ENCODE peak calls at places on chromosomes 6 and 20, in six cellular contexts. C is thoracic aorta, I is lower leg skin, J is HCT116, O is fibroblast of lung, L is testis. W is an unnamed sample.

GRCh38 chr6:90478278-90478677 is 108.6 kb downstream of the MAP3K7 start:
- DNase-seq in O (no peak), L (no peak), C (no peak), J (no peak), I (no peak), W (no peak)

GRCh38 chr6:1322725-1323219 is 10.9 kb downstream of the FOXQ1 start:
- DNase-seq in O (peak; percentile 89), J (no peak), L (no peak), C (no peak), I (no peak), W (no peak)

GRCh38 chr20:51668932-51669331 is 99.3 kb downstream of the ATP9A start:
- DNase-seq in C (no peak), O (no peak), L (no peak), I (no peak), J (no peak), W (no peak)

GRCh38 chr20:41080866-41081265 is 52.2 kb downstream of the TOP1 start:
- DNase-seq in L (no peak), I (no peak), O (peak; percentile 36), J (no peak), C (no peak), W (no peak)

GRCh38 chr6:1801401-1801800 is 191.7 kb downstream of the FOXC1 start:
- DNase-seq in O (no peak), L (no peak), J (no peak), C (no peak), I (no peak), W (no peak)

GRCh38 chr6:146770965-146771735 is 172.4 kb downstream of the ADGB start:
- DNase-seq in L (peak; percentile 50), C (no peak), O (no peak), I (peak; percentile 56), J (no peak), W (no peak)

GRCh38 chr6:117448732-117449131 is 23.0 kb upstream of the ROS1 start:
- DNase-seq in L (no peak), J (no peak), C (no peak), I (no peak), O (peak; percentile 89), W (peak; percentile 82)

GRCh38 chr20:57838670-57839142 is 128.9 kb upstream of the PMEPA1 start:
- DNase-seq in O (no peak), I (no peak), C (no peak), L (no peak), J (no peak), W (peak; percentile 80)

GRCh38 chr6:95545691-95546090 is 31.6 kb upstream of the MANEA start:
- DNase-seq in O (no peak), C (no peak), I (no peak), L (no peak), J (no peak), W (no peak)

GRCh38 chr20:40218296-40218955 is 470.6 kb downstream of the MAFB start:
- DNase-seq in J (no peak), C (no peak), I (no peak), O (no peak), L (no peak), W (no peak)

GRCh38 chr20:25142435-25142834 is 53.1 kb upstream of the ENTPD6 start:
- DNase-seq in O (no peak), J (no peak), L (no peak), C (no peak), I (no peak), W (no peak)

GRCh38 chr6:150200428-150201105 is 57.7 kb downstream of the PPP1R14C start:
- DNase-seq in O (no peak), I (peak; percentile 37), J (no peak), L (no peak), C (no peak), W (no peak)

GRCh38 chr20:17849111-17849900 is 119.3 kb downstream of the SNX5 start:
- DNase-seq in J (no peak), C (no peak), I (no peak), O (no peak), L (no peak), W (no peak)

GRCh38 chr6:112243861-112244415 is 10.4 kb downstream of the LAMA4 start:
- DNase-seq in I (no peak), J (no peak), L (no peak), C (no peak), O (no peak), W (no peak)

DNA sequence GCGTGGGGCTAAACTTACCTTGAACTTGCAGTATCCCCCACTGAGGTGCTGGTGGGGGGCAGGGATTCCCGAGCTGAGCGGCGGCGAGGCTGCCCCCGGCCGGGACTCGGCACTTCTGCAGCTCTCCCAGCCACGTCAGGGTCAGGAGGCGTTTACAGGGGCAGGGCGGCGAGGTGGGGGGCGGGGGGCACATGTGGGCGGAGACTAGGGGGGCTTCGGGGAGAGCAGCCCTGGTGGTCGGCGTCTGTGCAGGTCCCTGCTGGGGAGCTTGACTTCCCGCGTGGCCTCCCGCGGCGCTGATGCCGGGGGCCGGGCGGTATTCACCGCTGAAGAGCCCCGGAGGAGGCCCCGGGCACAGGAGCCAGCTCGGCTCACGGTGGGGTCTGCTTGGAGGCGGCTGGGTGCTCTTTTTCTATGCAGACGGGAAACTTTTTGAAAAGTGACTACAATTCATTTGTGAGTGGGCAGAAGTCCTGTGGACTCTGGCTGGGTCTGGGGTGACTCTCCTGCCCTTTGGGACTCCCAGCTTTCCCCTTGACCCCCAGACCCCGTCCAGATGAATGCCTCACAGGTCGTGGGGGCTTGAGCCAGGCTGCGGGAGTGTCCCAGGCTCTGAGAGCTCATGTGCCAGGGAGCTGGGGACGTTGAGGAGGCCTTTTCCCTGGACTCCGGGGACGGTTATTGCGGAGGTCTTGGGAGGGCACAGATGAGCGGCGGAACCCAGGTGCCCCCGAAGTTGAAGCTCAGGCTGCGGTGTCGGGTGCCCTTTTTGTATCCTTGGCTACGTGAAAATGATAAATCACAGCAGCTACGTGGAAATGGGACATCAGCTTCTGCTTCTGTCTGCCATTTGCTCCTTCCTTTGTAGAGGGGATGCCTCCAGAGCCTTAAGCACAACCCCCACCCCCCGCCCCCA is 75.9 kb upstream of the GATA5 start:
- DNase-seq in C (no peak), J (no peak), O (no peak), L (no peak), I (no peak), W (no peak)
- H3K4me3 ChIP-seq in C (peak overlapping the region; percentile 75), J (no peak overlapping the region), O (no peak overlapping the region), L (peak overlapping the region; percentile 19), I (no peak overlapping the region), W (no peak overlapping the region)

GRCh38 chr6:7719364-7719763 is 6.5 kb upstream of the BMP6 start:
- DNase-seq in I (no peak), C (no peak), J (no peak), L (no peak), O (no peak), W (no peak)

GRCh38 chr6:7723041-7723447 is 2.9 kb upstream of the BMP6 start:
- DNase-seq in O (peak; percentile 79), J (peak; percentile 85), I (peak; percentile 85), C (no peak), L (peak; percentile 90), W (peak; percentile 67)

GRCh38 chr6:7720346-7720745 is 5.6 kb upstream of the BMP6 start:
- DNase-seq in L (no peak), J (no peak), I (no peak), C (no peak), O (no peak), W (no peak)

GRCh38 chr6:7723554-7723953 is 2.3 kb upstream of the BMP6 start:
- DNase-seq in O (no peak), I (no peak), J (no peak), L (no peak), C (no peak), W (no peak)

DNA sequence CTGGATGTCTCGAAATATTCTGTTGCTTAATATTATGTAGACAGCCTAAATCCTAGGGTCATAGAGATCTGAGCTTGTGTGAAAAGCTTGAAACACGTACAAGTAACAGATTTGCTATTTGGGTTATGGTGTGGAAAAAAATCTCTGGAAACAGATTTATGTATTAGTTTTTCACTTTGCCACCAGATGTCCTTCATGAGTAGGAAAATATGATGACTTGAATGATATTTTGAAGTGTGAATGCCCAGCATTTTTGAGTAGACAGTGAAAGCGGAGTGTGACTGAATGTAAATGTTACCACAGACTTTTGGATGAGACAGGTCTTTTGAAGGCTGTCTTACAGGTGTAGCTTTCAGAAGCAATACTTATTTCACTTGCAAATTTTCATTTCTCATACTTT is 4.2 kb upstream of the BMP6 start:
- DNase-seq in O (peak; percentile 52), J (peak; percentile 31), C (no peak), L (no peak), I (no peak), W (no peak)
- TF ChIP-seq CTCF in O (peak; percentile 18), J (peak; percentile 47), C (peak; percentile 30), L (peak; percentile 21), I (no peak), W (no peak)

DNA sequence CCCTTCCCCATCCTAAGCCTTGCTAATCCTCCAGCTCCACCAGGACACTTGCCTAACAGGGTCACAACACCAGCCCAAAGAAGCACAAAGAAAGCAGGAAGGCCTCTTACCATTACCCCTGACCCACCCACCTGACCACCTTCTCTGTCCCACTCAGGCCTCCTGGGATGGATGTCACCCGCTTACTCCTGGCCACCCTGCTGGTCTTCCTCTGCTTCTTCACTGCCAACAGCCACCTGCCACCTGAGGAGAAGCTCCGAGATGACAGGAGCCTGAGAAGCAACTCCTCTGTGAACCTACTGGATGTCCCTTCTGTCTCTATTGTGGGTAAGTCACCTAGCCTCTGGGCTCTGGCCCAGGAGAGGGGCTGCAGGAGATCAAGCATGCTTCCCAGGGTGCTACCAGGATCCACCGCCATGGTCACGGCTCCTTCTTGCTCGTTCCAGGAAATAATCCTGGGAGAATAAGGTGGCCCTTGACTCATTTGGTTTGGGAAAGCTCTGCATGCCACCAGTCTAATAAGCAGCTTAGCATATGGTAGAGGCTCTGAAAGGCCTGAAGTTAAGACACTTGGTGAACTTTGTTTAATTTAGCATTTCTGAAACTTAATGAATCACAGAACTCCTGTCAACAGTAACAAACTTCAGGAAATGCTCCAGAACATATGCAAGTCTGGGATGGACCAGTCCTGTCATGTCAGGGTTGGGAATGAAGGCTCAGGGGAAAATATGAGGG is 19.2 kb downstream of the ASIP start:
- DNase-seq in L (no peak), C (no peak), I (no peak), O (peak; percentile 30), J (no peak), W (no peak)
- H3K4me3 ChIP-seq in L (no peak overlapping the region), C (no peak overlapping the region), I (no peak overlapping the region), O (no peak overlapping the region), J (no peak overlapping the region), W (no peak overlapping the region)

DNA sequence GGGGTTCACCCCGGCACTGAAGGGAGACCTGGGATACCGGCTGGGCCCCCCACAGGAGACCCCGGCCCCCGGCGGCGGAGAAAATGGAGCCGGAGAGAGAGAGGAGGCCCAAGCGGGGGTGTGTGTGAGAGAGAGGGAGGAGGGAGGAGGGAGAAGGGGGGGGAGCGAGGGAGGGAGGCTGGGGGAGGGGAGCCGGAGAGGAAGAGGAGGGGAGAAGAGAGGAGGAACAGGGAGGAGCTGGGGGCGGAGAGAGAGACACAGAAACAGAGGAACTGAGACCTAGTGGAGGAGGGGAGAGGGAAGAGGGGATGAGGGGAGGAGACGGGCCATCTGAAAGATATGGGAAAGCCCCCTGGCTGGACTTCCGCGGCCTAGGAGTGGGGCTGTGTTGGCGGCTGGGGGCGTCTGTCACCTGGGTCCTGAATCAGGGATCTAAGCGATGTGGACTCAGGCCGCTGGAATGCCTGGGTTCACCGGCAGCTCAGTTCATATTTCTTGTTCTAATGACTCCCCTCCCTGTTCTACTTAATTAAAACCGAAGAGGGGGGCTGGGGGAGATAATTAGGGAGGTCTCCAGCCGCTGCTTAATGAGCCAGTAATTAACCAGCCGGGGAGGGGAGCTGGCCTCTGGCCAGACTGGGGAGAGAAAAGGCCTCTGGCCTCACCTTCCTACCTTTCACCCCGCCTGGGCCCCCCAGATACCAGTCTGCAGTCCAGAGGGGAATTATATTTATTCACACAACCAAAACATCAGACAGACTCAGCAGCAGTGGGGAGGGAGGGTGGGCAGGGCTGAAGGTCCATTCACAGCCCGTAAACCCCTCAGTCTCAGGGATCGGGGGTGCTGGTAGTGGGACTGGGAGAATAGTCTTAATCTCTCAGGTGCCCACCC is at the start of gene PBX2:
- DNase-seq in O (peak; percentile 92), I (peak; percentile 94), J (peak; percentile 66), L (peak; percentile 97), C (peak; percentile 90), W (no peak)
- TF ChIP-seq CTCF in O (no peak), I (no peak), J (no peak), L (no peak), C (no peak), W (no peak)

GRCh38 chr6:72716916-72717315 is 95.1 kb downstream of the KCNQ5 start:
- DNase-seq in J (no peak), I (no peak), L (no peak), O (no peak), C (no peak), W (no peak)
- H3K4me3 ChIP-seq in J (no peak overlapping the region), I (no peak overlapping the region), L (no peak overlapping the region), O (no peak overlapping the region), C (no peak overlapping the region), W (no peak overlapping the region)